ENCODE peak calls at places on chromosome 14, in four cellular contexts. W, T, C and E are unnamed samples. For H3K9me3, the result is how much of the 10 kb centered on the place peaks cover.

GRCh38 chr14:58751788-58752187 is 114.0 kb downstream of the DACT1 start:
- DNase-seq in W (no peak), T (no peak), C (no peak), E (no peak)

GRCh38 chr14:71196921-71197320 is 289.7 kb downstream of the PCNX1 start:
- DNase-seq in W (no peak), T (no peak), C (no peak), E (no peak)

GRCh38 chr14:52553671-52554575 is 1.3 kb downstream of the GPR137C start:
- DNase-seq in W (peak), T (peak), C (peak), E (peak)

GRCh38 chr14:104548802-104549535 is 30.6 kb upstream of the C14orf180 start:
- DNase-seq in W (no peak), T (no peak), C (no peak), E (no peak)

GRCh38 chr14:53190938-53191337 is 37.8 kb upstream of the DDHD1 start:
- DNase-seq in W (no peak), T (no peak), C (no peak), E (no peak)

GRCh38 chr14:76917759-76918175 is 91.6 kb downstream of the LRRC74A start:
- DNase-seq in W (peak), T (no peak), C (no peak), E (no peak)

GRCh38 chr14:36020120-36021029 is 156.1 kb downstream of the PTCSC3 start:
- DNase-seq in W (no peak), T (no peak), C (no peak), E (no peak)

GRCh38 chr14:23209651-23210423 is 26.4 kb upstream of the SLC7A8 start:
- DNase-seq in W (no peak), T (no peak), C (no peak), E (no peak)

GRCh38 chr14:36513451-36514277 is 6.4 kb downstream of the NKX2-1 start:
- DNase-seq in W (peak), T (no peak), C (no peak), E (no peak)

GRCh38 chr14:35201066-35201465 is 78.7 kb downstream of the PRORP start:
- DNase-seq in W (no peak), T (peak), C (peak), E (no peak)

GRCh38 chr14:35068238-35069012 is 22.4 kb downstream of the FAM177A1 start:
- DNase-seq in W (no peak), T (no peak), C (no peak), E (no peak)

GRCh38 chr14:64422753-64423152 is 34.6 kb downstream of the MTHFD1 start:
- DNase-seq in W (no peak), T (no peak), C (no peak), E (no peak)

GRCh38 chr14:74506408-74506807 is 12.8 kb downstream of the ISCA2 start:
- DNase-seq in W (no peak), T (no peak), C (peak), E (no peak)

GRCh38 chr14:35416108-35416750 is 11.7 kb upstream of the NFKBIA start:
- DNase-seq in W (no peak), T (peak), C (no peak), E (peak)

GRCh38 chr14:23561873-23562821 is 5.4 kb downstream of the AP1G2 start:
- DNase-seq in W (peak), T (no peak), C (no peak), E (no peak)

GRCh38 chr14:93969082-93969828 is 7.1 kb downstream of the ASB2 start:
- DNase-seq in W (no peak), T (no peak), C (peak), E (no peak)

GRCh38 chr14:54712371-54712998 is 145.6 kb downstream of the SAMD4A start:
- DNase-seq in W (no peak), T (no peak), C (peak), E (no peak)

GRCh38 chr14:44897844-44898151 is 63.9 kb downstream of the KLHL28 start:
- DNase-seq in W (no peak), T (no peak), C (no peak), E (no peak)

GRCh38 chr14:87014854-87015253 is 978.1 kb downstream of the GALC start:
- DNase-seq in W (no peak), T (no peak), C (no peak), E (no peak)

GRCh38 chr14:89236846-89237245 is 180.2 kb downstream of the FOXN3 start:
- DNase-seq in W (no peak), T (no peak), C (no peak), E (no peak)

GRCh38 chr14:76762617-76763361 is 1.5 kb downstream of the VASH1 start:
- DNase-seq in W (peak), T (no peak), C (no peak), E (no peak)

GRCh38 chr14:48125654-48126053 is 450.2 kb upstream of the MDGA2 start:
- DNase-seq in W (no peak), T (no peak), C (no peak), E (no peak)

GRCh38 chr14:37247777-37248461 is 50.2 kb downstream of the MIPOL1 start:
- DNase-seq in W (no peak), T (no peak), C (no peak), E (no peak)

GRCh38 chr14:61644834-61645233 is 50.5 kb upstream of the HIF1A start:
- DNase-seq in W (no peak), T (no peak), C (peak), E (no peak)

GRCh38 chr14:24329073-24329663 is 5.7 kb downstream of the ADCY4 start:
- DNase-seq in W (no peak), T (no peak), C (no peak), E (no peak)

GRCh38 chr14:104739026-104739425 is 13.9 kb upstream of the SIVA1 start:
- DNase-seq in W (no peak), T (no peak), C (no peak), E (no peak)

GRCh38 chr14:87434011-87434410 is 559.0 kb downstream of the GALC start:
- DNase-seq in W (no peak), T (no peak), C (no peak), E (no peak)

GRCh38 chr14:57656853-57657252 is 163.2 kb upstream of the CCDC198 start:
- DNase-seq in W (no peak), T (no peak), C (no peak), E (no peak)

GRCh38 chr14:61601923-61602732 is 93.2 kb upstream of the HIF1A start:
- DNase-seq in W (no peak), T (no peak), C (peak), E (no peak)

GRCh38 chr14:54503476-54503875 is 6.2 kb upstream of the CGRRF1 start:
- DNase-seq in W (no peak), T (no peak), C (peak), E (no peak)

GRCh38 chr14:46717211-46717610 is 65.6 kb upstream of the RPL10L start:
- DNase-seq in W (no peak), T (no peak), C (no peak), E (no peak)

GRCh38 chr14:91187271-91187670 is 57.2 kb downstream of the GPR68 start:
- DNase-seq in W (no peak), T (no peak), C (no peak), E (no peak)

GRCh38 chr14:91184559-91184958 is 59.9 kb downstream of the GPR68 start:
- DNase-seq in W (no peak), T (no peak), C (no peak), E (no peak)

GRCh38 chr14:91190853-91191252 is 53.7 kb downstream of the GPR68 start:
- DNase-seq in W (no peak), T (no peak), C (no peak), E (no peak)

GRCh38 chr14:91186515-91187066 is 57.9 kb downstream of the GPR68 start:
- DNase-seq in W (no peak), T (no peak), C (no peak), E (no peak)

GRCh38 chr14:91185721-91186120 is 58.8 kb downstream of the GPR68 start:
- DNase-seq in W (no peak), T (no peak), C (no peak), E (no peak)
- H3K9me3 ChIP-seq in W (under half), T (under half), C (under half), E (under half)

GRCh38 chr14:32991706-32992105 is 53.0 kb downstream of the NPAS3 start:
- DNase-seq in W (no peak), T (no peak), C (no peak), E (no peak)
- H3K9me3 ChIP-seq in W (under half), T (under half), C (under half), E (under half)

DNA sequence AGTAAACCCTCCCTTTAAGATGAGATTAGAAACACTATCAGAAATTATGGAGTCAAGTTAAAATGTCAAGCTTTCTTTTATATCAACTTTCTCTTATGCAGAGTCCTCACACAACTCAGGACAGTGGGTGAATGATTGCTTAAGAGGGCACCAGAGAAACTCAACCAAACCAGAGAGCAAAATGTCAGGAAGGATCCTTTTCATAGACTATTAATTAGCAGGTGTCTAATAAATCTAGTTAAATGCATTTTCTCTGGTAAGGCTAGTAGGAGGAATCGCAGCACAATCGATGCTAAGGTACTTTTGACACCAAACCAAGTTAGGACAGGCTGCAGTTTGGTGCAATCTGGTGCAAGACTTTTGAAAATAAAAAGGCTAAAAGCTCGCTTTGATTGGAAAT is 614.7 kb upstream of the FOXG1 start:
- DNase-seq in W (no peak), T (no peak), C (no peak), E (no peak)
- H3K9me3 ChIP-seq in W (under half), T (under half), C (under half), E (under half)

DNA sequence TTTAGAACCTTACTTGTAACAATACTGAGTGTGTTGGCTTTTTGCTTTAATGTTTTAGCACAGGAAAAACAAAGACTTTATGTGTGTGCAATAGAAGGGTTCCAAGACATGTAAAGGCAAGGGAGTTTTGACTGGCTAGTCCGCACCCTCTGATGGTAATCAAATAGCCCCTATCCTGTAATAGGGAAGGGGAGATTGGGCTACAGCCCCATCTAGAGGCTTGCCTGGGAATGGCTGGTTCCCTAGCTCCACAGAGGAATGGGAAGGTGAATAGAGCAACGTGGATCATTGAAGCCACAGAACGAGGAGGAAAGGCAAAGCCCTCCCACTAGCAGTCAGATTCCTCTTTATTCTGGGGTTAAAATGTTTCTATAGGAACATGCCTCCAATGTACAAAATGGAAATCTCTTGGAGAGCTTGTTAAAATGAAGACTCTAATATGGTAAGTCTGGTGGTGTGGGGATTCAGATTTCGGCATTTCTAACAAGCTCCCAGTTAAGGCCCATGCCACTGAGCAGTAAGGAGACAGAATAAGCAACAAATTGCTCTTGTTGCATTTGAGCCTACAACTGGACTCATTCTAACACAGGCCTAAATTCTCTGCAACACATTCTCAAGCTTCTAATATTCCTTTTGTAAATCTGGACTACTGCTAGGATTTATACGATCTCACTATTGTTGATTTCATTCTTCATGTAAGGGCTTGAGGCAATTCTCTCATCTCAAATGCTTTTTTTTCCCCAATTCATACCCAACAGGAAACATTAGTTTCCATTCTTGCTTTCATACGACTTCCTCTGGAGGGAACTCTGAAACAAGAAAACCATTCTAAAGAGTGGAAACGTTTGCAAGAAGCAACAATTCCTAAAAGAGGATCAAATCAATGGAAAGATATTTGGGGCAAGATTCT is 57.1 kb downstream of the NIN start:
- DNase-seq in W (no peak), T (no peak), C (peak), E (no peak)
- H3K9me3 ChIP-seq in W (under half), T (under half), C (under half), E (under half)

GRCh38 chr14:101410126-101410525 is 151.2 kb upstream of the DIO3 start:
- DNase-seq in W (no peak), T (no peak), C (peak), E (no peak)

GRCh38 chr14:101412741-101413140 is 148.6 kb upstream of the DIO3 start:
- DNase-seq in W (no peak), T (no peak), C (no peak), E (no peak)

GRCh38 chr14:101411151-101411550 is 150.1 kb upstream of the DIO3 start:
- DNase-seq in W (no peak), T (no peak), C (no peak), E (no peak)

GRCh38 chr14:101409006-101409543 is 152.2 kb upstream of the DIO3 start:
- DNase-seq in W (no peak), T (no peak), C (no peak), E (no peak)

DNA sequence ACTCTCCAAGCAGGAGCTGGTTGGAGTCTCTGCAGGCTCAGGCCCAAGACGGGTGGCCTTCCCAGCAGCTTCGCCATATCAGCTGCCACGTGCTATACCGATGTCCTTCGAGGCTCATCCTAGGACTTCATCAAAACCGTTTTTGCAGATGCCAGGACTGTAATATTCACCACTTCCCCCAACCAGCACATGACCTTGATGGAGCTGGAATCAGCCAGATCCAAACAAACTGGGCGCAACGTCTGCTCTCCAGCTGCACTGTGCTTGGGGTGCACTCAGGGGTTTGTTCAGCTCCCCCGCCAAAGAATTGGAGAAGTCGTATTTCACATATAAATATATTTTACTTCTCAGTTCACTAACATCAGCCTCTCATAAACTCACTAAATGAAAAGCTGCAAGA is 149.5 kb upstream of the DIO3 start:
- DNase-seq in W (no peak), T (no peak), C (no peak), E (no peak)
- H3K9me3 ChIP-seq in W (under half), T (under half), C (under half), E (under half)

GRCh38 chr14:101056446-101056845 is 152.9 kb upstream of the RTL1 start:
- DNase-seq in W (no peak), T (no peak), C (no peak), E (no peak)
- H3K9me3 ChIP-seq in W (under half), T (under half), C (under half), E (under half)

GRCh38 chr14:95238674-95239313 is 80.9 kb downstream of the CLMN start:
- DNase-seq in W (no peak), T (no peak), C (no peak), E (no peak)
- H3K9me3 ChIP-seq in W (under half), T (under half), C (under half), E (under half)

DNA sequence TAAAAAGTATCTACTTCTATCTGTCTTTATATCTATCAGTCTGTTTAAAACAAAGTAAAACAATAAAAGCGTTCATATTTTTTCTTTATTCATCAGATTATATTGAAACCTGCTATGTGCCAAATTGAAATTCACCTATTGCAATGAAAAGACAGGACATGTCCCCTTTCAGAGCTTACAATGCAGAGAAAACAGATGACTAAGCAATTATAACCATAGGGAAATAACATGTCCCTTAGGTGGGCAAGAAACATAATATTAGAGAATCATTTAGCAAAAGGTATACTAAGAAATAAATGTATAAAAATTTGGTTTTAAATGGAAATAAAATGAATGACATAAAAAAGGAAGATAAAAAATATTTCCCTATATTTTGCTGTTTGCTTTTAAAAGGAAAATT is 1421.3 kb downstream of the FSCB start:
- DNase-seq in W (no peak), T (no peak), C (no peak), E (no peak)
- H3K9me3 ChIP-seq in W (under half), T (under half), C (under half), E (under half)

DNA sequence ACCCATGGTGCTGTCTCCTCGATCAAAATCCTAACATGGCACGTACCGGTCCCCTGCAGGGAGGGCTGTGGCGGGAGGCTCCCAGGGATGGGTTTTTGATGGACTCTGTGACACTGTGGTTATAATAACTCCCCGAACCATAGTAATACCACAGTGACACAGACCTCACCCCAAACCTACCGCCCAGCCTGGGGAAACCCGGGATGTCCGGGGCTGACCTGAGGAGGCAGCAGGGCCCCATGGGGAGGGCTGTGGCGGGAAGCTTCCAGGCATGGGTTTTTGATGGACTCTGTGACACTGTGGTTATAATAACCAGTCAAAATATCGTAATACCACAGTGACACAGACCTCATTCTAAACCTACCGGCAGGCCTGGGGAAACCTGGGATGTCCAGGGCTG is 378.0 kb downstream of the TMEM121 start:
- DNase-seq in W (no peak), T (no peak), C (no peak), E (no peak)
- H3K9me3 ChIP-seq in W (under half), T (under half), C (under half), E (under half)

GRCh38 chr14:25942090-25942489 is 655.7 kb downstream of the NOVA1 start:
- DNase-seq in W (no peak), T (no peak), C (no peak), E (no peak)
- H3K9me3 ChIP-seq in W (under half), T (under half), C (under half), E (under half)